ENCODE peak calls at places on chromosome 14, in seven cellular contexts. T, L, F, E, Z, M and D are unnamed samples. For H3K4me1, the result is how much of the 10 kb centered on the place peaks cover.

GRCh38 chr14:55332654-55333570 is 61.7 kb downstream of the FBXO34 start:
- DNase-seq in T (no peak), L (no peak), F (no peak), E (no peak), Z (peak), M (no peak), D (no peak)

GRCh38 chr14:31945074-31945613 is 132.0 kb upstream of the ARHGAP5 start:
- DNase-seq in T (no peak), L (no peak), F (no peak), E (no peak), Z (no peak), M (peak), D (no peak)

GRCh38 chr14:68684466-68685418 is 108.1 kb downstream of the ZFP36L1 start:
- DNase-seq in T (no peak), L (no peak), F (no peak), E (no peak), Z (no peak), M (no peak), D (no peak)

GRCh38 chr14:74508292-74508731 is 14.7 kb downstream of the ISCA2 start:
- DNase-seq in T (no peak), L (no peak), F (no peak), E (no peak), Z (peak), M (no peak), D (no peak)

GRCh38 chr14:103448097-103448496 is 62.9 kb downstream of the MARK3 start:
- DNase-seq in T (peak), L (no peak), F (no peak), E (no peak), Z (no peak), M (no peak), D (no peak)

GRCh38 chr14:68459480-68460136 is 333.3 kb downstream of the ZFP36L1 start:
- DNase-seq in T (no peak), L (no peak), F (no peak), E (no peak), Z (no peak), M (no peak), D (no peak)

GRCh38 chr14:103928011-103928890 is at the start of gene TDRD9:
- DNase-seq in T (no peak), L (no peak), F (no peak), E (no peak), Z (no peak), M (no peak), D (peak)

GRCh38 chr14:51978566-51979398 is 10.6 kb upstream of the RTRAF start:
- DNase-seq in T (peak), L (peak), F (peak), E (peak), Z (peak), M (peak), D (peak)

GRCh38 chr14:60680511-60680910 is 31.2 kb upstream of the SIX1 start:
- DNase-seq in T (no peak), L (no peak), F (no peak), E (no peak), Z (no peak), M (no peak), D (no peak)

GRCh38 chr14:104106471-104106991 is 21.0 kb downstream of the ASPG start:
- DNase-seq in T (no peak), L (no peak), F (no peak), E (peak), Z (no peak), M (peak), D (no peak)

GRCh38 chr14:27686137-27686536 is 1080.5 kb upstream of the FOXG1 start:
- DNase-seq in T (no peak), L (no peak), F (no peak), E (no peak), Z (no peak), M (no peak), D (no peak)

GRCh38 chr14:105006831-105007592 is 13.9 kb downstream of the CDCA4 start:
- DNase-seq in T (no peak), L (no peak), F (no peak), E (no peak), Z (no peak), M (no peak), D (no peak)

GRCh38 chr14:67551940-67552339 is 18.9 kb downstream of the PLEKHH1 start:
- DNase-seq in T (no peak), L (no peak), F (no peak), E (no peak), Z (no peak), M (no peak), D (no peak)

GRCh38 chr14:61129168-61129745 is 148.2 kb downstream of the SLC38A6 start:
- DNase-seq in T (peak), L (no peak), F (no peak), E (no peak), Z (no peak), M (no peak), D (no peak)

GRCh38 chr14:32259368-32260013 is 56.4 kb upstream of the RNU6-8 start:
- DNase-seq in T (peak), L (no peak), F (peak), E (no peak), Z (peak), M (no peak), D (peak)

GRCh38 chr14:103549361-103550311 is 12.8 kb downstream of the BAG5 start:
- DNase-seq in T (no peak), L (no peak), F (no peak), E (peak), Z (no peak), M (no peak), D (no peak)

GRCh38 chr14:52069617-52070431 is 965 bp upstream of the NID2 start:
- DNase-seq in T (no peak), L (no peak), F (peak), E (no peak), Z (peak), M (peak), D (peak)

GRCh38 chr14:38238332-38238731 is 17.6 kb downstream of the CLEC14A start:
- DNase-seq in T (no peak), L (no peak), F (no peak), E (no peak), Z (peak), M (no peak), D (peak)

GRCh38 chr14:73567951-73568885 is 795 bp upstream of the ACOT2 start:
- DNase-seq in T (peak), L (no peak), F (peak), E (no peak), Z (peak), M (no peak), D (peak)

GRCh38 chr14:77098470-77099353 is 654 bp downstream of the CIPC start:
- DNase-seq in T (no peak), L (peak), F (no peak), E (peak), Z (no peak), M (peak), D (peak)

GRCh38 chr14:77099425-77100167 is 1.5 kb downstream of the CIPC start:
- DNase-seq in T (peak), L (no peak), F (peak), E (no peak), Z (peak), M (peak), D (peak)

GRCh38 chr14:77102154-77102553 is 4.1 kb downstream of the CIPC start:
- DNase-seq in T (no peak), L (no peak), F (no peak), E (no peak), Z (no peak), M (peak), D (no peak)

GRCh38 chr14:77103475-77103874 is 5.4 kb downstream of the CIPC start:
- DNase-seq in T (no peak), L (no peak), F (no peak), E (no peak), Z (no peak), M (no peak), D (no peak)

DNA sequence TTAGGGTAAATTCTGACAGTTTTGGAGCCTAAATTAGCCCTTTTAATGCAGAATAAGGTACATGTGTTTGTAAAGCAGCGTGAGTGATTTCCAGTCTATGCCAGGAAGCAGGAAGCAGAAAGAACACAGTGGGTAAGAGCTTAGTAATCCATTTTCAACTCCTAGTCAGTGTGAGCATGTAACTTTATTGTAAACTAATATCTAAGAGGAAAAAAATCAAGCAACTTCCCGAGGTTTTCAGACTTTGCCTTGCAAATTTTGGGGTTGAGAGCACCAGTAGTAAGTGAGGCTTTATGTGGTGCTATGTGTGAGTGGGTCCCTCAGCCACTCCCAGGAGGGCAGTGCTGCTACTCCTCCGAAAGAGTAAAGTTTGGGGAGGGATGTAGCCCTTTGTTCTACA is 2.9 kb downstream of the CIPC start:
- DNase-seq in T (no peak), L (no peak), F (no peak), E (no peak), Z (no peak), M (no peak), D (no peak)
- H3K4me3 ChIP-seq in T (no peak), L (no peak), F (no peak), E (peak), Z (no peak), M (no peak), D (no peak)

DNA sequence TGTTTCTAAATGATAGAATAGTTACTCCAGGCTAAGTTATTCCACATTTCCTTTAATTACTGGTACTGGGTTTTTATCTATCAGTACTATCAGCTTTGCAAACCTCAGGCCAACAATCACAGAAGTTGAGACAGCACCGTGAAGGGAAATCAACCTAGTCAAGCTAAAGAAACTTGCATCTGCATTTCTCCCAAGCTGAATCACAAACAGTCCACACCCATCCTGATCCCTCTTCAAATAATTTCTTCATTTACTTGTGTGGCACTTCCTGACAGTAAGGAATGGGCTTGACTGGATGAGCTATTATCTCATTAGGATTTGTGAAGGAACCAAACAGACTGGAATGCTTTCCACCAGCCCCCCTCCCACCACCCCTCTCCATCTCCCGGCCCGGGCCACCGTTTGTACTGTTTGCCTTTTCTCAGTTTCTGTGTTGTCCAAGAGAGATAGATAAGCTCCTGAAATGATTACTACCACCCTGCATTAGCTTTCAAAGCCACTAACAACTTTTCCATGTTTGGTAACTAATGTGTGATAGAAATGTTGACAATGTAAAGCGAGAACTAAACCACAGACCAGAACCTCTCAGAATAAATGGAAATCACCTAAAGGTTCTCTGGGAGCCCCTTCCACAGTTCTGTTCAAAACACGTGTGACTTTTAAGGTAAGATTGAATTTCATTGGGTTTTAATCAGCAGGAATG is 236.3 kb downstream of the SLC25A21 start:
- DNase-seq in T (peak), L (no peak), F (no peak), E (no peak), Z (no peak), M (no peak), D (peak)
- H3K4me1 ChIP-seq in T (under half), L (under half), F (under half), E (under half), Z (under half), M (under half), D (under half)

GRCh38 chr14:91398707-91399106 is 18.9 kb downstream of the CCDC88C start:
- DNase-seq in T (no peak), L (no peak), F (no peak), E (no peak), Z (no peak), M (no peak), D (no peak)
- H3K4me3 ChIP-seq in T (no peak), L (peak), F (no peak), E (no peak), Z (no peak), M (no peak), D (no peak)

GRCh38 chr14:95741051-95741490 is 27.1 kb upstream of the TCL1A start:
- DNase-seq in T (peak), L (no peak), F (no peak), E (no peak), Z (no peak), M (no peak), D (peak)
- H3K4me1 ChIP-seq in T (under half), L (under half), F (under half), E (under half), Z (under half), M (under half), D (under half)

DNA sequence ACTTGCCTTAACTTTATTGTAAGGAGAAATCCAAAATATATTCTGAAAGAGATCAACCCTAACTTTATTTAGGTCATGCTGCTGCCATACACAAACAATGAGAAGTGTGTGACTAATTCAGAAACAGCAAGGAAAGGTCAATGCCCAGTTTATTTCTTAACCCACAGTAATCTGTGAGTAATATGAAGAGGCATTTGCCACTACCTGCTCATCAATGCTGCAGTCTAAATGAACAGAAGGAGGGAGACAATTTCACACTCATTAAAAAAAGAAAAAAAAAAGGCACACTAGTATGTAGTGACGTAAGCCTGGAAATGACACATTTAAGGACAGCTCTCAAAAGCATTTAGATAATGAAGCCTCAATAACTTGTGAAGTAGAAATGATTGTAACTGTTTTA is 90.5 kb upstream of the FOXN3 start:
- DNase-seq in T (peak), L (no peak), F (peak), E (no peak), Z (peak), M (no peak), D (peak)
- H3K4me3 ChIP-seq in T (no peak), L (no peak), F (no peak), E (no peak), Z (no peak), M (no peak), D (peak)

GRCh38 chr14:69696633-69697557 is 70.0 kb upstream of the SRSF5 start:
- DNase-seq in T (no peak), L (no peak), F (peak), E (no peak), Z (peak), M (no peak), D (no peak)
- H3K4me1 ChIP-seq in T (under half), L (under half), F (half or more), E (half or more), Z (under half), M (under half), D (half or more)

GRCh38 chr14:22472466-22472865 is 116.6 kb downstream of the DAD1 start:
- DNase-seq in T (no peak), L (no peak), F (no peak), E (no peak), Z (no peak), M (no peak), D (no peak)

GRCh38 chr14:22472935-22473854 is 115.8 kb downstream of the DAD1 start:
- DNase-seq in T (peak), L (no peak), F (peak), E (no peak), Z (peak), M (peak), D (peak)

GRCh38 chr14:22474730-22475351 is 114.2 kb downstream of the DAD1 start:
- DNase-seq in T (no peak), L (no peak), F (peak), E (no peak), Z (no peak), M (no peak), D (no peak)

GRCh38 chr14:22469541-22470303 is 119.3 kb downstream of the DAD1 start:
- DNase-seq in T (no peak), L (no peak), F (no peak), E (no peak), Z (no peak), M (no peak), D (no peak)

DNA sequence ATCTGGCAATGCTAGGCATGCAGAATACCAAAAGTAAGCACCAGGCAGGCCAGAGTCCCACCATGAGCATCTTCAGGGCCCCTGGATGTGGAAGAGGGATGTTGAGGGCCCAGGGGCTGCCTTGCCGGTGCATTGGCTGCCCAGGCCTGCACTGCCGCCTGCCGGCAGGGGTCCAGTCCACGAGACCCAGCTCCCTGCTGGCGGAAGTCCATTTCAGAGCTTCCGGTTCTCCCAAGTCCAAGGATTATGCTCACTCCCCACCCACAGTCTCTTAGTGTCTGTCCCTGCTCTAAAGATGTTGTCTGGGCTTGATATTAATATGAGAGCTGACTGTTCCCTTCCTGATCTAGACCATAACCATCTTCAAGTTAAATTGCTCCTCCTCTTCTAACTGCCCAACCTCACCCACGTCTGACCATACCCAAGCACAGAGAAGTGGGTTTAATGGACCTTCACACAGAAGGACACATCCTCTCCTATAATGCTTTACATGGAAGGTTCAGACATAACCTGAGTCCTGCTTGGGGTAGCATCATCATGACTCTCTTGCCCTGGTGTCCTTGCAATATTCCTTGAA is 117.4 kb downstream of the DAD1 start:
- DNase-seq in T (peak), L (no peak), F (peak), E (peak), Z (peak), M (peak), D (peak)
- H3K4me3 ChIP-seq in T (no peak), L (no peak), F (no peak), E (no peak), Z (no peak), M (no peak), D (no peak)